ENCODE peak calls at places on chromosome 2, in seven cellular contexts. One of them, this sample, is unnamed.

GRCh38 chr2:213119061-213119809 is 32.2 kb downstream of the IKZF2 start:
- DNase-seq in pancreas: no peak
- DNase-seq in activated CD8-positive, alpha-beta memory T cell treated with anti-CD3 and anti-CD28 coated beads for 48 hours: no peak
- DNase-seq in Calu3: no peak
- DNase-seq in AG08396: peak
- DNase-seq in GM23248: peak
- DNase-seq in NCI-H510A treated with DMSO at 0.1 percent for 48 hours: no peak
- DNase-seq in this sample: no peak

GRCh38 chr2:235820571-235820970 is 326.7 kb downstream of the AGAP1 start:
- DNase-seq in GM23248: peak
- DNase-seq in NCI-H510A treated with DMSO at 0.1 percent for 48 hours: no peak
- DNase-seq in Calu3: no peak
- DNase-seq in pancreas: no peak
- DNase-seq in AG08396: no peak
- DNase-seq in activated CD8-positive, alpha-beta memory T cell treated with anti-CD3 and anti-CD28 coated beads for 48 hours: no peak
- DNase-seq in this sample: no peak

GRCh38 chr2:210020138-210020537 is 17.7 kb downstream of the RPE start:
- DNase-seq in AG08396: no peak
- DNase-seq in Calu3: no peak
- DNase-seq in GM23248: no peak
- DNase-seq in NCI-H510A treated with DMSO at 0.1 percent for 48 hours: no peak
- DNase-seq in activated CD8-positive, alpha-beta memory T cell treated with anti-CD3 and anti-CD28 coated beads for 48 hours: no peak
- DNase-seq in pancreas: no peak
- DNase-seq in this sample: no peak

GRCh38 chr2:232892843-232893242 is 22.8 kb downstream of the SNORC start:
- DNase-seq in pancreas: no peak
- DNase-seq in GM23248: no peak
- DNase-seq in activated CD8-positive, alpha-beta memory T cell treated with anti-CD3 and anti-CD28 coated beads for 48 hours: no peak
- DNase-seq in NCI-H510A treated with DMSO at 0.1 percent for 48 hours: no peak
- DNase-seq in Calu3: no peak
- DNase-seq in AG08396: no peak
- DNase-seq in this sample: no peak

GRCh38 chr2:71583876-71584275 is 130.5 kb downstream of the DYSF start:
- DNase-seq in pancreas: no peak
- DNase-seq in Calu3: no peak
- DNase-seq in activated CD8-positive, alpha-beta memory T cell treated with anti-CD3 and anti-CD28 coated beads for 48 hours: no peak
- DNase-seq in GM23248: peak
- DNase-seq in NCI-H510A treated with DMSO at 0.1 percent for 48 hours: no peak
- DNase-seq in AG08396: peak
- DNase-seq in this sample: no peak

GRCh38 chr2:100611079-100612029 is 48.6 kb downstream of the PDCL3 start:
- DNase-seq in activated CD8-positive, alpha-beta memory T cell treated with anti-CD3 and anti-CD28 coated beads for 48 hours: no peak
- DNase-seq in AG08396: no peak
- DNase-seq in GM23248: no peak
- DNase-seq in NCI-H510A treated with DMSO at 0.1 percent for 48 hours: no peak
- DNase-seq in pancreas: no peak
- DNase-seq in Calu3: no peak
- DNase-seq in this sample: no peak

GRCh38 chr2:56244911-56245530 is 61.2 kb downstream of the CCDC85A start:
- DNase-seq in GM23248: peak
- DNase-seq in pancreas: no peak
- DNase-seq in Calu3: no peak
- DNase-seq in AG08396: no peak
- DNase-seq in activated CD8-positive, alpha-beta memory T cell treated with anti-CD3 and anti-CD28 coated beads for 48 hours: no peak
- DNase-seq in NCI-H510A treated with DMSO at 0.1 percent for 48 hours: no peak
- DNase-seq in this sample: no peak

GRCh38 chr2:219247678-219248642 is 2.7 kb downstream of the STK16 start:
- DNase-seq in pancreas: no peak
- DNase-seq in Calu3: no peak
- DNase-seq in GM23248: no peak
- DNase-seq in NCI-H510A treated with DMSO at 0.1 percent for 48 hours: no peak
- DNase-seq in activated CD8-positive, alpha-beta memory T cell treated with anti-CD3 and anti-CD28 coated beads for 48 hours: peak
- DNase-seq in AG08396: no peak
- DNase-seq in this sample: peak

GRCh38 chr2:53569957-53570727 is 197.5 kb upstream of the CHAC2 start:
- DNase-seq in NCI-H510A treated with DMSO at 0.1 percent for 48 hours: no peak
- DNase-seq in pancreas: no peak
- DNase-seq in AG08396: no peak
- DNase-seq in activated CD8-positive, alpha-beta memory T cell treated with anti-CD3 and anti-CD28 coated beads for 48 hours: no peak
- DNase-seq in GM23248: no peak
- DNase-seq in Calu3: no peak
- DNase-seq in this sample: no peak

GRCh38 chr2:112542123-112542973 is at the start of gene POLR1B:
- DNase-seq in GM23248: peak
- DNase-seq in AG08396: peak
- DNase-seq in pancreas: peak
- DNase-seq in activated CD8-positive, alpha-beta memory T cell treated with anti-CD3 and anti-CD28 coated beads for 48 hours: peak
- DNase-seq in NCI-H510A treated with DMSO at 0.1 percent for 48 hours: peak
- DNase-seq in Calu3: peak
- DNase-seq in this sample: peak

GRCh38 chr2:132497591-132497990 is 81.0 kb downstream of the GPR39 start:
- DNase-seq in activated CD8-positive, alpha-beta memory T cell treated with anti-CD3 and anti-CD28 coated beads for 48 hours: no peak
- DNase-seq in Calu3: no peak
- DNase-seq in pancreas: no peak
- DNase-seq in AG08396: no peak
- DNase-seq in NCI-H510A treated with DMSO at 0.1 percent for 48 hours: no peak
- DNase-seq in GM23248: peak
- DNase-seq in this sample: no peak

GRCh38 chr2:240138275-240138984 is 2.0 kb downstream of the OTOS start:
- DNase-seq in AG08396: no peak
- DNase-seq in NCI-H510A treated with DMSO at 0.1 percent for 48 hours: no peak
- DNase-seq in pancreas: no peak
- DNase-seq in activated CD8-positive, alpha-beta memory T cell treated with anti-CD3 and anti-CD28 coated beads for 48 hours: no peak
- DNase-seq in GM23248: peak
- DNase-seq in Calu3: peak
- DNase-seq in this sample: no peak

GRCh38 chr2:131054488-131054887 is 38.8 kb downstream of the FAM168B start:
- DNase-seq in NCI-H510A treated with DMSO at 0.1 percent for 48 hours: no peak
- DNase-seq in GM23248: no peak
- DNase-seq in Calu3: no peak
- DNase-seq in pancreas: no peak
- DNase-seq in AG08396: no peak
- DNase-seq in activated CD8-positive, alpha-beta memory T cell treated with anti-CD3 and anti-CD28 coated beads for 48 hours: no peak
- DNase-seq in this sample: no peak

GRCh38 chr2:222671259-222672067 is at the start of gene MOGAT1:
- DNase-seq in GM23248: peak
- DNase-seq in activated CD8-positive, alpha-beta memory T cell treated with anti-CD3 and anti-CD28 coated beads for 48 hours: no peak
- DNase-seq in NCI-H510A treated with DMSO at 0.1 percent for 48 hours: peak
- DNase-seq in Calu3: peak
- DNase-seq in AG08396: peak
- DNase-seq in pancreas: peak
- DNase-seq in this sample: no peak

GRCh38 chr2:30914456-30914855 is 107.2 kb upstream of the CAPN13 start:
- DNase-seq in GM23248: no peak
- DNase-seq in pancreas: no peak
- DNase-seq in NCI-H510A treated with DMSO at 0.1 percent for 48 hours: no peak
- DNase-seq in activated CD8-positive, alpha-beta memory T cell treated with anti-CD3 and anti-CD28 coated beads for 48 hours: no peak
- DNase-seq in Calu3: no peak
- DNase-seq in AG08396: no peak
- DNase-seq in this sample: no peak

GRCh38 chr2:171389325-171389724 is 44.5 kb downstream of the METTL8 start:
- DNase-seq in Calu3: no peak
- DNase-seq in NCI-H510A treated with DMSO at 0.1 percent for 48 hours: no peak
- DNase-seq in pancreas: no peak
- DNase-seq in AG08396: no peak
- DNase-seq in GM23248: no peak
- DNase-seq in activated CD8-positive, alpha-beta memory T cell treated with anti-CD3 and anti-CD28 coated beads for 48 hours: no peak
- DNase-seq in this sample: no peak

GRCh38 chr2:207337234-207338219 is 171.8 kb upstream of the KLF7 start:
- DNase-seq in pancreas: no peak
- DNase-seq in activated CD8-positive, alpha-beta memory T cell treated with anti-CD3 and anti-CD28 coated beads for 48 hours: no peak
- DNase-seq in Calu3: no peak
- DNase-seq in AG08396: no peak
- DNase-seq in GM23248: peak
- DNase-seq in NCI-H510A treated with DMSO at 0.1 percent for 48 hours: no peak
- DNase-seq in this sample: no peak

GRCh38 chr2:65431417-65432226 is 777 bp downstream of the SPRED2 start:
- DNase-seq in activated CD8-positive, alpha-beta memory T cell treated with anti-CD3 and anti-CD28 coated beads for 48 hours: no peak
- DNase-seq in Calu3: peak
- DNase-seq in pancreas: peak
- DNase-seq in NCI-H510A treated with DMSO at 0.1 percent for 48 hours: peak
- DNase-seq in AG08396: peak
- DNase-seq in GM23248: peak
- DNase-seq in this sample: no peak

GRCh38 chr2:47429795-47430194 is 26.8 kb downstream of the MSH2 start:
- DNase-seq in NCI-H510A treated with DMSO at 0.1 percent for 48 hours: no peak
- DNase-seq in AG08396: peak
- DNase-seq in activated CD8-positive, alpha-beta memory T cell treated with anti-CD3 and anti-CD28 coated beads for 48 hours: no peak
- DNase-seq in pancreas: no peak
- DNase-seq in GM23248: peak
- DNase-seq in Calu3: no peak
- DNase-seq in this sample: no peak

GRCh38 chr2:17754773-17755425 is 961 bp downstream of the GEN1 start:
- DNase-seq in AG08396: no peak
- DNase-seq in activated CD8-positive, alpha-beta memory T cell treated with anti-CD3 and anti-CD28 coated beads for 48 hours: no peak
- DNase-seq in NCI-H510A treated with DMSO at 0.1 percent for 48 hours: no peak
- DNase-seq in GM23248: peak
- DNase-seq in Calu3: no peak
- DNase-seq in pancreas: no peak
- DNase-seq in this sample: no peak